ENCODE peak calls at places on chromosomes 6 and 20, in ten cellular contexts. O, N, B, Z, K, Q, D, S, I and A are unnamed samples.

GRCh38 chr20:62214067-62214466 is 6.0 kb downstream of the HRH3 start:
- DNase-seq in Z (no peak), O (no peak), I (no peak), B (no peak), K (no peak), N (no peak), Q (no peak), S (no peak), D (no peak), A (no peak)

GRCh38 chr20:22688485-22688884 is 104.1 kb upstream of the FOXA2 start:
- DNase-seq in Z (no peak), S (no peak), N (peak; percentile 16), K (no peak), Q (no peak), I (no peak), D (no peak), B (no peak), O (no peak), A (no peak)

GRCh38 chr6:132079286-132079685 is 128.1 kb upstream of the CCN2 start:
- DNase-seq in I (no peak), Q (no peak), S (no peak), O (no peak), K (no peak), Z (no peak), D (no peak), B (no peak), N (no peak), A (no peak)

GRCh38 chr20:25336561-25337422 is 53.8 kb downstream of the ABHD12 start:
- DNase-seq in S (no peak), O (no peak), N (peak; percentile 11), B (no peak), I (no peak), Q (peak; percentile 82), D (no peak), Z (no peak), K (no peak), A (peak; percentile 80)

GRCh38 chr6:19668710-19669109 is 168.5 kb upstream of the ID4 start:
- DNase-seq in S (no peak), N (no peak), I (no peak), K (no peak), B (no peak), Q (no peak), D (no peak), O (no peak), Z (no peak), A (no peak)

GRCh38 chr6:153804755-153805330 is 234.2 kb upstream of the OPRM1 start:
- DNase-seq in N (no peak), K (no peak), D (no peak), Q (no peak), Z (no peak), S (no peak), O (no peak), I (no peak), B (no peak), A (no peak)

GRCh38 chr6:169121013-169121412 is 132.6 kb downstream of the THBS2 start:
- DNase-seq in D (no peak), K (no peak), N (no peak), I (no peak), S (no peak), B (no peak), O (no peak), Z (no peak), Q (no peak), A (no peak)

GRCh38 chr6:68638225-68638900 is 3.3 kb downstream of the ADGRB3 start:
- DNase-seq in D (no peak), K (no peak), S (no peak), I (no peak), O (peak; percentile 66), Z (peak; percentile 26), Q (peak; percentile 9), B (peak; percentile 23), N (no peak), A (no peak)

GRCh38 chr6:167828325-167828956 is 1.7 kb downstream of the AFDN start:
- DNase-seq in Q (no peak), K (no peak), D (no peak), S (no peak), N (no peak), I (no peak), Z (peak; percentile 39), O (no peak), B (no peak), A (no peak)

GRCh38 chr6:167474171-167474570 is 149.3 kb downstream of the TTLL2 start:
- DNase-seq in I (no peak), N (no peak), S (no peak), D (no peak), K (no peak), Z (no peak), O (no peak), B (no peak), Q (no peak), A (no peak)

GRCh38 chr6:116397960-116398359 is 27.2 kb downstream of the DSE start:
- DNase-seq in Z (peak; percentile 19), S (no peak), N (no peak), D (no peak), O (no peak), K (no peak), I (no peak), Q (no peak), B (no peak), A (no peak)

GRCh38 chr6:116398366-116399005 is 27.7 kb downstream of the DSE start:
- DNase-seq in Z (peak; percentile 50), D (no peak), K (no peak), B (no peak), I (no peak), S (no peak), O (no peak), Q (no peak), N (no peak), A (no peak)

GRCh38 chr6:116393430-116393829 is 22.7 kb downstream of the DSE start:
- DNase-seq in N (no peak), S (no peak), D (no peak), I (no peak), O (no peak), B (no peak), Z (no peak), Q (no peak), K (no peak), A (no peak)

GRCh38 chr6:116396451-116396850 is 25.7 kb downstream of the DSE start:
- DNase-seq in Z (peak; percentile 25), I (no peak), N (no peak), K (no peak), S (no peak), Q (no peak), O (no peak), B (no peak), D (no peak), A (no peak)

DNA sequence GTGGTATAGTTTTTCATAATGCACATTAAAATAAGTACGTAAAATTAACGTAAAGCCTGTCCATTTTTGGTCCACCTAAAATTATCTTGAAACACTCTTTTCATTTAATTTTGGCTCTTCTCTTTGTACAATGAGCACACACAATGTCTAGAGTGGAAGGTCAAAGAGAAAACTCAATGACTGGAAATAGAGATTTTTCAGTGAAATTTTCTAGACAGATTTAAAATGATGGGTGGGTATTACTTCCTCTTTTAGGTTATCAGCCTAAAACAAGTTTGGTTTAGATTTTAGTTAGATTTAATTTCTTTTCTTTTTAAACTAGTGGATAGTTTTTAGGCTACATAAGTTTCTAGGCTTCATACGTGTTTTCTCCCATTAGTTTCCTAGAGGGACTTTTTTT is 24.9 kb downstream of the DSE start:
- DNase-seq in K (no peak), B (no peak), D (no peak), O (no peak), Q (no peak), S (no peak), N (no peak), I (no peak), Z (no peak), A (no peak)
- TF ChIP-seq POLR2AphosphoS5 in K (no peak), B (no peak), D (no peak), O (no peak), Q (no peak), S (no peak), N (no peak), I (no peak), Z (no peak), A (no peak)

GRCh38 chr6:139325686-139326085 is 33.9 kb upstream of the TXLNB start:
- DNase-seq in I (no peak), K (no peak), Z (no peak), N (peak; percentile 24), Q (no peak), O (no peak), D (no peak), B (no peak), S (no peak), A (no peak)

GRCh38 chr6:139325003-139325600 is 33.3 kb upstream of the TXLNB start:
- DNase-seq in O (no peak), K (no peak), I (no peak), D (no peak), Z (no peak), B (no peak), N (peak; percentile 57), S (no peak), Q (no peak), A (no peak)

GRCh38 chr6:139327038-139327437 is 35.2 kb upstream of the TXLNB start:
- DNase-seq in O (no peak), B (no peak), K (no peak), Z (no peak), N (no peak), S (no peak), D (no peak), Q (no peak), I (no peak), A (no peak)

GRCh38 chr6:139329224-139329623 is 37.4 kb upstream of the TXLNB start:
- DNase-seq in B (no peak), N (no peak), D (no peak), S (no peak), K (no peak), Q (no peak), O (no peak), Z (no peak), I (no peak), A (no peak)

GRCh38 chr6:139323511-139324445 is 32.0 kb upstream of the TXLNB start:
- DNase-seq in Z (peak; percentile 71), S (no peak), I (no peak), N (peak; percentile 94), Q (peak; percentile 7), B (peak; percentile 81), D (peak; percentile 73), K (no peak), O (peak; percentile 90), A (no peak)
- TF ChIP-seq POLR2AphosphoS5 in Z (peak; percentile 48), S (no peak), I (no peak), N (peak; percentile 91), Q (no peak), B (no peak), D (peak; percentile 28), K (no peak), O (peak; percentile 16), A (no peak)

DNA sequence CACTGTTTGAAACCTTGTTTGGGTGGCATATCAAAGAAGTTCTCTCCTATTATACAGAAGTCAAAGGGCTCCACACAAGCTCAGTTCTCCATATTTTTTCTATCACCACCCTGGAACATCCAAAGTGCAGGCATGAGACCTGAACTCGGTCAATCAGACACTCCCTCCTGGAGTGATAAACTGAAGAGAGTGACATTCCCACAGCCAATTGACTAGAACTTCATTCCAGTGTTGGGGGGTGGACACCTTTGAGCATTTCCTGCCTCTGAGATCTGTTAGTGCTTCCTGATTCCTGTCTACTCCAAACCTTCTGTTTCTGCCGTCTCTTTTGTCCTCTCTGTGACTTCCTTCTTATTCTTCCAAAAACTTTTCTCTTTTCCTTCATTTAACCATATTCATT is 220.7 kb upstream of the NOX3 start:
- DNase-seq in O (no peak), K (no peak), D (no peak), N (no peak), I (no peak), Z (no peak), B (no peak), Q (no peak), S (no peak), A (no peak)
- TF ChIP-seq POLR2AphosphoS5 in O (no peak), K (no peak), D (no peak), N (no peak), I (no peak), Z (no peak), B (no peak), Q (no peak), S (no peak), A (no peak)

GRCh38 chr20:50636601-50637539 is 54.5 kb downstream of the RIPOR3 start:
- DNase-seq in I (no peak), O (no peak), K (no peak), Q (peak; percentile 40), S (no peak), D (no peak), B (no peak), N (no peak), Z (no peak), A (no peak)
- TF ChIP-seq POLR2AphosphoS5 in I (no peak), O (no peak), K (no peak), Q (no peak), S (no peak), D (no peak), B (no peak), N (no peak), Z (no peak), A (no peak)